ENCODE peak calls at places on chromosomes 7 and 10, in seven cellular contexts. One of them, this sample, is unnamed.

GRCh38 chr7:28433604-28434254 is 21.4 kb downstream of the CREB5 start:
- DNase-seq in ELR: peak
- DNase-seq in stimulated activated CD8-positive, alpha-beta memory T cell treated with anti-CD3 and anti-CD28 coated beads, Interleukin-7, amount 100 ng/mL, for 4 hours: no peak
- DNase-seq in GM20000: no peak
- DNase-seq in NCI-H2081: no peak
- DNase-seq in PC-3: peak
- DNase-seq in AG08395: no peak
- DNase-seq in this sample: no peak

GRCh38 chr7:156474241-156474743 is 166.3 kb upstream of the RNF32 start:
- DNase-seq in ELR: peak
- DNase-seq in stimulated activated CD8-positive, alpha-beta memory T cell treated with anti-CD3 and anti-CD28 coated beads, Interleukin-7, amount 100 ng/mL, for 4 hours: no peak
- DNase-seq in GM20000: no peak
- DNase-seq in NCI-H2081: no peak
- DNase-seq in PC-3: peak
- DNase-seq in AG08395: peak
- DNase-seq in this sample: no peak

GRCh38 chr7:100373261-100373831 is at the start of gene PILRA:
- DNase-seq in ELR: peak
- DNase-seq in stimulated activated CD8-positive, alpha-beta memory T cell treated with anti-CD3 and anti-CD28 coated beads, Interleukin-7, amount 100 ng/mL, for 4 hours: no peak
- DNase-seq in GM20000: no peak
- DNase-seq in NCI-H2081: no peak
- DNase-seq in PC-3: no peak
- DNase-seq in AG08395: peak
- DNase-seq in this sample: no peak

GRCh38 chr10:60139798-60140566 is 233.6 kb upstream of the CCDC6 start:
- DNase-seq in ELR: peak
- DNase-seq in stimulated activated CD8-positive, alpha-beta memory T cell treated with anti-CD3 and anti-CD28 coated beads, Interleukin-7, amount 100 ng/mL, for 4 hours: no peak
- DNase-seq in GM20000: no peak
- DNase-seq in NCI-H2081: no peak
- DNase-seq in PC-3: peak
- DNase-seq in AG08395: peak
- DNase-seq in this sample: no peak

GRCh38 chr10:16141499-16141898 is 281.2 kb upstream of the MINDY3 start:
- DNase-seq in ELR: no peak
- DNase-seq in stimulated activated CD8-positive, alpha-beta memory T cell treated with anti-CD3 and anti-CD28 coated beads, Interleukin-7, amount 100 ng/mL, for 4 hours: no peak
- DNase-seq in GM20000: no peak
- DNase-seq in NCI-H2081: no peak
- DNase-seq in PC-3: no peak
- DNase-seq in AG08395: no peak
- DNase-seq in this sample: peak

GRCh38 chr10:80437227-80437626 is 16.9 kb upstream of the TSPAN14 start:
- DNase-seq in ELR: no peak
- DNase-seq in stimulated activated CD8-positive, alpha-beta memory T cell treated with anti-CD3 and anti-CD28 coated beads, Interleukin-7, amount 100 ng/mL, for 4 hours: no peak
- DNase-seq in GM20000: no peak
- DNase-seq in NCI-H2081: no peak
- DNase-seq in PC-3: no peak
- DNase-seq in AG08395: no peak
- DNase-seq in this sample: no peak

GRCh38 chr7:82859106-82859850 is 303.4 kb downstream of the PCLO start:
- DNase-seq in ELR: peak
- DNase-seq in stimulated activated CD8-positive, alpha-beta memory T cell treated with anti-CD3 and anti-CD28 coated beads, Interleukin-7, amount 100 ng/mL, for 4 hours: no peak
- DNase-seq in GM20000: no peak
- DNase-seq in NCI-H2081: no peak
- DNase-seq in PC-3: no peak
- DNase-seq in AG08395: no peak
- DNase-seq in this sample: no peak

GRCh38 chr7:40541336-40541735 is 406.5 kb downstream of the SUGCT start:
- DNase-seq in ELR: no peak
- DNase-seq in stimulated activated CD8-positive, alpha-beta memory T cell treated with anti-CD3 and anti-CD28 coated beads, Interleukin-7, amount 100 ng/mL, for 4 hours: no peak
- DNase-seq in GM20000: no peak
- DNase-seq in NCI-H2081: no peak
- DNase-seq in PC-3: no peak
- DNase-seq in AG08395: peak
- DNase-seq in this sample: no peak

GRCh38 chr7:84786073-84786472 is 400.8 kb downstream of the SEMA3D start:
- DNase-seq in ELR: no peak
- DNase-seq in stimulated activated CD8-positive, alpha-beta memory T cell treated with anti-CD3 and anti-CD28 coated beads, Interleukin-7, amount 100 ng/mL, for 4 hours: no peak
- DNase-seq in GM20000: no peak
- DNase-seq in NCI-H2081: no peak
- DNase-seq in PC-3: no peak
- DNase-seq in AG08395: no peak
- DNase-seq in this sample: peak